ENCODE peak calls at places on chromosomes 13 and 19, in ten cellular contexts. One of them, this sample, is unnamed.

GRCh38 chr13:101917833-101918755 is 465.6 kb downstream of the ITGBL1 start:
- DNase-seq in brain microvascular endothelial cell: no peak
- DNase-seq in fibroblast of pulmonary artery: no peak
- DNase-seq in colonic mucosa: no peak
- DNase-seq in effector memory CD4-positive, alpha-beta T cell: no peak
- DNase-seq in suprapubic skin: no peak
- DNase-seq in skeletal muscle cell: no peak
- DNase-seq in cardiac muscle cell: no peak
- DNase-seq in tibial nerve: no peak
- DNase-seq in IMR-90: no peak
- DNase-seq in this sample: no peak

GRCh38 chr19:49827034-49827433 is 8.9 kb downstream of the MED25 start:
- DNase-seq in fibroblast of pulmonary artery: no peak
- DNase-seq in tibial nerve: no peak
- DNase-seq in effector memory CD4-positive, alpha-beta T cell: no peak
- DNase-seq in brain microvascular endothelial cell: no peak
- DNase-seq in IMR-90: no peak
- DNase-seq in cardiac muscle cell: no peak
- DNase-seq in skeletal muscle cell: no peak
- DNase-seq in suprapubic skin: no peak
- DNase-seq in colonic mucosa: no peak
- DNase-seq in this sample: no peak

GRCh38 chr13:26785845-26786630 is 25.5 kb upstream of the GPR12 start:
- DNase-seq in effector memory CD4-positive, alpha-beta T cell: peak
- DNase-seq in tibial nerve: no peak
- DNase-seq in skeletal muscle cell: no peak
- DNase-seq in brain microvascular endothelial cell: no peak
- DNase-seq in fibroblast of pulmonary artery: no peak
- DNase-seq in IMR-90: no peak
- DNase-seq in cardiac muscle cell: peak
- DNase-seq in colonic mucosa: peak
- DNase-seq in suprapubic skin: peak
- DNase-seq in this sample: peak

GRCh38 chr13:31301119-31301518 is 101.3 kb downstream of the B3GLCT start:
- DNase-seq in IMR-90: no peak
- DNase-seq in cardiac muscle cell: no peak
- DNase-seq in tibial nerve: no peak
- DNase-seq in skeletal muscle cell: no peak
- DNase-seq in brain microvascular endothelial cell: no peak
- DNase-seq in suprapubic skin: no peak
- DNase-seq in effector memory CD4-positive, alpha-beta T cell: no peak
- DNase-seq in colonic mucosa: no peak
- DNase-seq in fibroblast of pulmonary artery: no peak
- DNase-seq in this sample: no peak

GRCh38 chr19:42092350-42092749 is 16.4 kb downstream of the ZNF574 start:
- DNase-seq in fibroblast of pulmonary artery: peak
- DNase-seq in suprapubic skin: no peak
- DNase-seq in brain microvascular endothelial cell: no peak
- DNase-seq in colonic mucosa: peak
- DNase-seq in cardiac muscle cell: peak
- DNase-seq in IMR-90: no peak
- DNase-seq in skeletal muscle cell: no peak
- DNase-seq in effector memory CD4-positive, alpha-beta T cell: no peak
- DNase-seq in tibial nerve: no peak
- DNase-seq in this sample: peak

GRCh38 chr13:74770361-74770760 is 636.2 kb upstream of the KLF12 start:
- DNase-seq in tibial nerve: no peak
- DNase-seq in fibroblast of pulmonary artery: peak
- DNase-seq in cardiac muscle cell: peak
- DNase-seq in suprapubic skin: no peak
- DNase-seq in brain microvascular endothelial cell: peak
- DNase-seq in IMR-90: peak
- DNase-seq in effector memory CD4-positive, alpha-beta T cell: no peak
- DNase-seq in colonic mucosa: no peak
- DNase-seq in skeletal muscle cell: peak
- DNase-seq in this sample: no peak

GRCh38 chr13:31001647-31002046 is 69.2 kb downstream of the TEX26 start:
- DNase-seq in brain microvascular endothelial cell: peak
- DNase-seq in IMR-90: no peak
- DNase-seq in fibroblast of pulmonary artery: peak
- DNase-seq in effector memory CD4-positive, alpha-beta T cell: no peak
- DNase-seq in skeletal muscle cell: no peak
- DNase-seq in cardiac muscle cell: no peak
- DNase-seq in colonic mucosa: no peak
- DNase-seq in suprapubic skin: no peak
- DNase-seq in tibial nerve: no peak
- DNase-seq in this sample: no peak

GRCh38 chr13:26095846-26096245 is 44.0 kb upstream of the SHISA2 start:
- DNase-seq in IMR-90: no peak
- DNase-seq in tibial nerve: no peak
- DNase-seq in colonic mucosa: no peak
- DNase-seq in brain microvascular endothelial cell: no peak
- DNase-seq in suprapubic skin: no peak
- DNase-seq in skeletal muscle cell: no peak
- DNase-seq in cardiac muscle cell: no peak
- DNase-seq in fibroblast of pulmonary artery: no peak
- DNase-seq in effector memory CD4-positive, alpha-beta T cell: no peak
- DNase-seq in this sample: no peak

GRCh38 chr13:40780822-40781401 is 8.5 kb upstream of the SLC25A15 start:
- DNase-seq in tibial nerve: no peak
- DNase-seq in brain microvascular endothelial cell: peak
- DNase-seq in cardiac muscle cell: peak
- DNase-seq in skeletal muscle cell: no peak
- DNase-seq in IMR-90: peak
- DNase-seq in colonic mucosa: no peak
- DNase-seq in effector memory CD4-positive, alpha-beta T cell: no peak
- DNase-seq in suprapubic skin: peak
- DNase-seq in fibroblast of pulmonary artery: peak
- DNase-seq in this sample: peak

GRCh38 chr19:40165362-40165937 is 25.8 kb upstream of the MAP3K10 start:
- DNase-seq in skeletal muscle cell: no peak
- DNase-seq in brain microvascular endothelial cell: peak
- DNase-seq in effector memory CD4-positive, alpha-beta T cell: peak
- DNase-seq in IMR-90: no peak
- DNase-seq in fibroblast of pulmonary artery: peak
- DNase-seq in colonic mucosa: peak
- DNase-seq in suprapubic skin: peak
- DNase-seq in cardiac muscle cell: peak
- DNase-seq in tibial nerve: no peak
- DNase-seq in this sample: peak

GRCh38 chr19:49836176-49837008 is 14.6 kb upstream of the PTOV1 start:
- DNase-seq in cardiac muscle cell: no peak
- DNase-seq in effector memory CD4-positive, alpha-beta T cell: no peak
- DNase-seq in suprapubic skin: no peak
- DNase-seq in tibial nerve: no peak
- DNase-seq in fibroblast of pulmonary artery: no peak
- DNase-seq in IMR-90: no peak
- DNase-seq in brain microvascular endothelial cell: no peak
- DNase-seq in skeletal muscle cell: no peak
- DNase-seq in colonic mucosa: no peak
- DNase-seq in this sample: no peak

GRCh38 chr13:48456546-48456945 is 43.6 kb upstream of the LPAR6 start:
- DNase-seq in suprapubic skin: no peak
- DNase-seq in tibial nerve: no peak
- DNase-seq in brain microvascular endothelial cell: no peak
- DNase-seq in colonic mucosa: no peak
- DNase-seq in effector memory CD4-positive, alpha-beta T cell: no peak
- DNase-seq in skeletal muscle cell: no peak
- DNase-seq in cardiac muscle cell: no peak
- DNase-seq in fibroblast of pulmonary artery: no peak
- DNase-seq in IMR-90: no peak
- DNase-seq in this sample: no peak

GRCh38 chr13:39266426-39266825 is 228.2 kb downstream of the NHLRC3 start:
- DNase-seq in fibroblast of pulmonary artery: no peak
- DNase-seq in effector memory CD4-positive, alpha-beta T cell: no peak
- DNase-seq in brain microvascular endothelial cell: no peak
- DNase-seq in IMR-90: no peak
- DNase-seq in colonic mucosa: no peak
- DNase-seq in skeletal muscle cell: no peak
- DNase-seq in suprapubic skin: no peak
- DNase-seq in cardiac muscle cell: no peak
- DNase-seq in tibial nerve: no peak
- DNase-seq in this sample: no peak

GRCh38 chr19:5805465-5806132 is 732 bp downstream of the NRTN start:
- DNase-seq in cardiac muscle cell: peak
- DNase-seq in suprapubic skin: no peak
- DNase-seq in fibroblast of pulmonary artery: peak
- DNase-seq in brain microvascular endothelial cell: peak
- DNase-seq in colonic mucosa: peak
- DNase-seq in skeletal muscle cell: no peak
- DNase-seq in effector memory CD4-positive, alpha-beta T cell: no peak
- DNase-seq in tibial nerve: no peak
- DNase-seq in IMR-90: peak
- DNase-seq in this sample: peak
- H3K4me3 ChIP-seq in cardiac muscle cell: peak
- H3K4me3 ChIP-seq in suprapubic skin: peak
- H3K4me3 ChIP-seq in fibroblast of pulmonary artery: no peak
- H3K4me3 ChIP-seq in brain microvascular endothelial cell: no peak
- H3K4me3 ChIP-seq in colonic mucosa: peak
- H3K4me3 ChIP-seq in skeletal muscle cell: no peak
- H3K4me3 ChIP-seq in effector memory CD4-positive, alpha-beta T cell: no peak
- H3K4me3 ChIP-seq in tibial nerve: no peak
- H3K4me3 ChIP-seq in IMR-90: peak
- H3K4me3 ChIP-seq in this sample: no peak

GRCh38 chr19:3346677-3347353 is 19.6 kb upstream of the NFIC start:
- DNase-seq in colonic mucosa: peak
- DNase-seq in suprapubic skin: no peak
- DNase-seq in fibroblast of pulmonary artery: peak
- DNase-seq in IMR-90: no peak
- DNase-seq in tibial nerve: peak
- DNase-seq in skeletal muscle cell: no peak
- DNase-seq in brain microvascular endothelial cell: no peak
- DNase-seq in effector memory CD4-positive, alpha-beta T cell: no peak
- DNase-seq in cardiac muscle cell: peak
- DNase-seq in this sample: peak
- H3K4me3 ChIP-seq in colonic mucosa: no peak
- H3K4me3 ChIP-seq in suprapubic skin: peak
- H3K4me3 ChIP-seq in fibroblast of pulmonary artery: no peak
- H3K4me3 ChIP-seq in IMR-90: no peak
- H3K4me3 ChIP-seq in tibial nerve: no peak
- H3K4me3 ChIP-seq in skeletal muscle cell: no peak
- H3K4me3 ChIP-seq in brain microvascular endothelial cell: peak
- H3K4me3 ChIP-seq in effector memory CD4-positive, alpha-beta T cell: no peak
- H3K4me3 ChIP-seq in cardiac muscle cell: no peak
- H3K4me3 ChIP-seq in this sample: no peak

GRCh38 chr19:7970716-7971448 is 27.4 kb upstream of the TIMM44 start:
- DNase-seq in IMR-90: peak
- DNase-seq in colonic mucosa: peak
- DNase-seq in brain microvascular endothelial cell: peak
- DNase-seq in suprapubic skin: no peak
- DNase-seq in skeletal muscle cell: no peak
- DNase-seq in fibroblast of pulmonary artery: peak
- DNase-seq in effector memory CD4-positive, alpha-beta T cell: no peak
- DNase-seq in cardiac muscle cell: peak
- DNase-seq in tibial nerve: no peak
- DNase-seq in this sample: peak
- H3K4me3 ChIP-seq in IMR-90: no peak
- H3K4me3 ChIP-seq in colonic mucosa: no peak
- H3K4me3 ChIP-seq in brain microvascular endothelial cell: no peak
- H3K4me3 ChIP-seq in suprapubic skin: no peak
- H3K4me3 ChIP-seq in skeletal muscle cell: no peak
- H3K4me3 ChIP-seq in fibroblast of pulmonary artery: no peak
- H3K4me3 ChIP-seq in effector memory CD4-positive, alpha-beta T cell: no peak
- H3K4me3 ChIP-seq in cardiac muscle cell: no peak
- H3K4me3 ChIP-seq in tibial nerve: no peak
- H3K4me3 ChIP-seq in this sample: no peak

GRCh38 chr19:55486971-55487883 is 1.0 kb upstream of the SSC5D start:
- DNase-seq in effector memory CD4-positive, alpha-beta T cell: no peak
- DNase-seq in suprapubic skin: no peak
- DNase-seq in IMR-90: peak
- DNase-seq in tibial nerve: peak
- DNase-seq in skeletal muscle cell: peak
- DNase-seq in cardiac muscle cell: peak
- DNase-seq in brain microvascular endothelial cell: peak
- DNase-seq in fibroblast of pulmonary artery: peak
- DNase-seq in colonic mucosa: peak
- DNase-seq in this sample: peak

GRCh38 chr19:55484571-55485438 is at the start of gene NAT14:
- DNase-seq in fibroblast of pulmonary artery: peak
- DNase-seq in IMR-90: peak
- DNase-seq in brain microvascular endothelial cell: no peak
- DNase-seq in effector memory CD4-positive, alpha-beta T cell: peak
- DNase-seq in tibial nerve: no peak
- DNase-seq in cardiac muscle cell: peak
- DNase-seq in colonic mucosa: no peak
- DNase-seq in suprapubic skin: no peak
- DNase-seq in skeletal muscle cell: no peak
- DNase-seq in this sample: peak

GRCh38 chr19:55485439-55486011 is 537 bp downstream of the NAT14 start:
- DNase-seq in effector memory CD4-positive, alpha-beta T cell: no peak
- DNase-seq in suprapubic skin: no peak
- DNase-seq in fibroblast of pulmonary artery: no peak
- DNase-seq in cardiac muscle cell: no peak
- DNase-seq in IMR-90: no peak
- DNase-seq in skeletal muscle cell: no peak
- DNase-seq in tibial nerve: no peak
- DNase-seq in colonic mucosa: no peak
- DNase-seq in brain microvascular endothelial cell: no peak
- DNase-seq in this sample: no peak

GRCh38 chr19:55487884-55488687 is at the start of gene SSC5D:
- DNase-seq in fibroblast of pulmonary artery: peak
- DNase-seq in cardiac muscle cell: peak
- DNase-seq in effector memory CD4-positive, alpha-beta T cell: no peak
- DNase-seq in brain microvascular endothelial cell: no peak
- DNase-seq in colonic mucosa: no peak
- DNase-seq in IMR-90: peak
- DNase-seq in skeletal muscle cell: no peak
- DNase-seq in suprapubic skin: peak
- DNase-seq in tibial nerve: no peak
- DNase-seq in this sample: peak

DNA sequence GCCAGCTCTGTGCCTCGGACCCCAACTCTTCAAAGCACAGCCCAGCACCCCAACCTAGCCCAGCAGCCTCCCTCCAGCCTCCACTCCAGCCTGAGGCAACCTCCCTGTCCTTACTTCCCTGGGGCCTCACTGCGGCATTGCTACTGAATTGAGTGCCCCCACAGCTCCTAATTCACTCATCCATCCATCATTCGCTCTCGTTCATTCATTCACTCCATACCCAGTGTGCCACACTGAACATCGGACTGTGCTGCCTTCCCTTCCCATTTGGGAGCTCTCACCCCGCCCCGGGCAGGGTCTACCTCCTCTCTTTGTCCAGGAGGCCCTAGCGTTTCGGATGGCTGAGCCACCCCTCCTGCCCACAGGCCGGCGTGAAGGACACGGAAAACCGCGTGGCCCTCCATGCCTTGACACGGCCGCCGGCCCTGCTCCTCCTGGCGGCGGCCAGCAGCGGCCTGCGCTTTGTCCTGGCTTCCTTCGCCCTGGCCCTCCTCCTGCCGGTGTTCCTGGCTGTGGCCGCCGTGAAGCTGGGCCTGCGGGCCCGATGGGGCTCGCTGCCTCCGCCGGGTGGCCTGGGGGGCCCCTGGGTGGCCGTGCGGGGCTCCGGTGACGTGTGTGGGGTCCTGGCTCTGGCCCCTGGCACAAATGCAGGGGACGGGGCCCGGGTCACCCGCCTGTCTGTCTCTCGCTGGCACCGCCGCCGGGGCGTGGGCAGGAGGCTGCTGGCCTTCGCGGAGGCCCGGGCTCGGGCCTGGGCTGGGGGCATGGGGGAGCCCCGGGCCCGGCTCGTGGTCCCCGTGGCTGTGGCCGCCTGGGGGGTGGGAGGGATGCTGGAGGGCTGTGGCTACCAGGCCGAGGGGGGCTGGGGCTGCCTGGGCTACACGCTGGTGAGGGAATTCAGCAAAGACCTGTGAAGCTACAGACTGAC is 1.3 kb downstream of the NAT14 start:
- DNase-seq in suprapubic skin: no peak
- DNase-seq in fibroblast of pulmonary artery: no peak
- DNase-seq in brain microvascular endothelial cell: no peak
- DNase-seq in effector memory CD4-positive, alpha-beta T cell: no peak
- DNase-seq in cardiac muscle cell: no peak
- DNase-seq in tibial nerve: no peak
- DNase-seq in skeletal muscle cell: no peak
- DNase-seq in colonic mucosa: no peak
- DNase-seq in IMR-90: no peak
- DNase-seq in this sample: no peak
- H3K4me3 ChIP-seq in suprapubic skin: peak
- H3K4me3 ChIP-seq in fibroblast of pulmonary artery: peak
- H3K4me3 ChIP-seq in brain microvascular endothelial cell: peak
- H3K4me3 ChIP-seq in effector memory CD4-positive, alpha-beta T cell: no peak
- H3K4me3 ChIP-seq in cardiac muscle cell: peak
- H3K4me3 ChIP-seq in tibial nerve: no peak
- H3K4me3 ChIP-seq in skeletal muscle cell: peak
- H3K4me3 ChIP-seq in colonic mucosa: no peak
- H3K4me3 ChIP-seq in IMR-90: no peak
- H3K4me3 ChIP-seq in this sample: peak